ENCODE peak calls at places on chromosome 7, in five cellular contexts. U is heart right ventricle; Q is mesendoderm; Z is CD8-positive, alpha-beta memory T cell; I is H7. H is an unnamed sample. For H3K27me3, the result is how much of the 10 kb centered on the place peaks cover.

GRCh38 chr7:14769261-14769660 is 133.3 kb downstream of the DGKB start:
- DNase-seq in U (no peak), Q (no peak), Z (no peak), I (no peak), H (no peak)

GRCh38 chr7:65974191-65974801 is 7.7 kb downstream of the GUSB start:
- DNase-seq in U (no peak), Q (no peak), Z (no peak), I (no peak), H (no peak)

GRCh38 chr7:38950309-38950708 is 27.4 kb upstream of the POU6F2 start:
- DNase-seq in U (no peak), Q (no peak), Z (no peak), I (no peak), H (no peak)

GRCh38 chr7:99374121-99375064 is at the start of gene ARPC1B:
- DNase-seq in U (peak), Q (peak), Z (peak), I (peak), H (peak)

GRCh38 chr7:125814030-125814535 is 884.5 kb upstream of the POT1 start:
- DNase-seq in U (no peak), Q (no peak), Z (no peak), I (no peak), H (no peak)

GRCh38 chr7:157003445-157004049 is 6.9 kb downstream of the MNX1 start:
- DNase-seq in U (no peak), Q (peak), Z (no peak), I (peak), H (peak)

GRCh38 chr7:143013473-143013872 is 13.5 kb downstream of the OR9A2 start:
- DNase-seq in U (no peak), Q (no peak), Z (no peak), I (no peak), H (no peak)

GRCh38 chr7:117937049-117937448 is 63.8 kb upstream of the CTTNBP2 start:
- DNase-seq in U (no peak), Q (no peak), Z (no peak), I (no peak), H (no peak)

GRCh38 chr7:464177-464711 is 55.4 kb downstream of the PDGFA start:
- DNase-seq in U (no peak), Q (no peak), Z (no peak), I (no peak), H (no peak)

GRCh38 chr7:107993879-107994278 is 9.1 kb downstream of the LAMB1 start:
- DNase-seq in U (no peak), Q (no peak), Z (no peak), I (no peak), H (no peak)

GRCh38 chr7:147432068-147432467 is 1158.5 kb upstream of the C7orf33 start:
- DNase-seq in U (no peak), Q (peak), Z (no peak), I (peak), H (no peak)

GRCh38 chr7:123260428-123260960 is 60.7 kb upstream of the SLC13A1 start:
- DNase-seq in U (no peak), Q (no peak), Z (no peak), I (peak), H (no peak)

GRCh38 chr7:152481082-152481481 is 45.3 kb upstream of the KMT2C start:
- DNase-seq in U (no peak), Q (no peak), Z (no peak), I (no peak), H (no peak)

GRCh38 chr7:377069-378040 is 87.4 kb downstream of the FOXL3 start:
- DNase-seq in U (no peak), Q (no peak), Z (no peak), I (peak), H (no peak)

GRCh38 chr7:17626215-17626614 is 314.1 kb downstream of the SNX13 start:
- DNase-seq in U (no peak), Q (no peak), Z (no peak), I (no peak), H (no peak)

GRCh38 chr7:110296321-110296720 is 794.6 kb upstream of the LRRN3 start:
- DNase-seq in U (no peak), Q (no peak), Z (no peak), I (no peak), H (no peak)

GRCh38 chr7:45176886-45177731 is 19.5 kb downstream of the RAMP3 start:
- DNase-seq in U (no peak), Q (no peak), Z (no peak), I (peak), H (no peak)

GRCh38 chr7:28621369-28621807 is 209.1 kb downstream of the CREB5 start:
- DNase-seq in U (no peak), Q (no peak), Z (no peak), I (no peak), H (no peak)

GRCh38 chr7:84294391-84294790 is 99.8 kb upstream of the SEMA3A start:
- DNase-seq in U (no peak), Q (no peak), Z (no peak), I (no peak), H (no peak)

GRCh38 chr7:106568680-106569499 is 92.1 kb downstream of the CCDC71L start:
- DNase-seq in U (no peak), Q (peak), Z (no peak), I (no peak), H (no peak)

GRCh38 chr7:79341902-79342301 is 111.6 kb downstream of the MAGI2 start:
- DNase-seq in U (no peak), Q (no peak), Z (no peak), I (no peak), H (no peak)

GRCh38 chr7:51224811-51225581 is 91.6 kb downstream of the COBL start:
- DNase-seq in U (no peak), Q (peak), Z (no peak), I (peak), H (no peak)

GRCh38 chr7:137195996-137196395 is 147.5 kb downstream of the PTN start:
- DNase-seq in U (no peak), Q (no peak), Z (no peak), I (no peak), H (no peak)

GRCh38 chr7:137080516-137081203 is 212.2 kb downstream of the CHRM2 start:
- DNase-seq in U (no peak), Q (no peak), Z (no peak), I (no peak), H (no peak)

GRCh38 chr7:139776486-139777303 is 1.1 kb downstream of the HIPK2 start:
- DNase-seq in U (no peak), Q (peak), Z (peak), I (peak), H (no peak)

GRCh38 chr7:5423844-5424688 is 432 bp upstream of the TNRC18 start:
- DNase-seq in U (peak), Q (peak), Z (peak), I (peak), H (peak)

GRCh38 chr7:138630059-138630610 is 71.0 kb downstream of the SVOPL start:
- DNase-seq in U (no peak), Q (no peak), Z (no peak), I (no peak), H (no peak)

GRCh38 chr7:8146156-8146555 is 115.8 kb downstream of the ICA1 start:
- DNase-seq in U (no peak), Q (no peak), Z (no peak), I (no peak), H (no peak)

GRCh38 chr7:90626011-90626410 is 29.9 kb downstream of the CDK14 start:
- DNase-seq in U (no peak), Q (peak), Z (no peak), I (no peak), H (no peak)

GRCh38 chr7:39022796-39023195 is 45.1 kb downstream of the POU6F2 start:
- DNase-seq in U (no peak), Q (no peak), Z (no peak), I (no peak), H (no peak)

GRCh38 chr7:93171606-93172226 is 23.5 kb upstream of the SAMD9L start:
- DNase-seq in U (no peak), Q (no peak), Z (no peak), I (no peak), H (no peak)

GRCh38 chr7:46174192-46174572 is 253.1 kb upstream of the IGFBP3 start:
- DNase-seq in U (no peak), Q (no peak), Z (no peak), I (no peak), H (no peak)

GRCh38 chr7:151275813-151276577 is 27.5 kb upstream of the SMARCD3 start:
- DNase-seq in U (no peak), Q (peak), Z (no peak), I (peak), H (no peak)

GRCh38 chr7:14507617-14508016 is 394.9 kb downstream of the DGKB start:
- DNase-seq in U (no peak), Q (no peak), Z (no peak), I (no peak), H (no peak)

GRCh38 chr7:151248191-151249033 is at the start of gene SMARCD3:
- DNase-seq in U (peak), Q (peak), Z (peak), I (peak), H (peak)

GRCh38 chr7:77456711-77457110 is 40.6 kb upstream of the GSAP start:
- DNase-seq in U (no peak), Q (no peak), Z (no peak), I (no peak), H (no peak)

GRCh38 chr7:101728888-101729883 is 88.2 kb upstream of the CUX1 start:
- DNase-seq in U (no peak), Q (no peak), Z (no peak), I (no peak), H (no peak)

GRCh38 chr7:47485640-47486435 is 96.1 kb downstream of the TNS3 start:
- DNase-seq in U (peak), Q (no peak), Z (no peak), I (no peak), H (no peak)

GRCh38 chr7:47484457-47484856 is 97.5 kb downstream of the TNS3 start:
- DNase-seq in U (no peak), Q (no peak), Z (no peak), I (no peak), H (no peak)

GRCh38 chr7:47482013-47482761 is 99.7 kb downstream of the TNS3 start:
- DNase-seq in U (no peak), Q (peak), Z (no peak), I (no peak), H (peak)

GRCh38 chr7:47484923-47485639 is 96.8 kb downstream of the TNS3 start:
- DNase-seq in U (no peak), Q (no peak), Z (no peak), I (no peak), H (no peak)

GRCh38 chr7:47483604-47484273 is 98.2 kb downstream of the TNS3 start:
- DNase-seq in U (no peak), Q (peak), Z (no peak), I (no peak), H (no peak)
- H3K27me3 ChIP-seq in U (under half), Q (under half), Z (under half), I (under half), H (under half)

GRCh38 chr7:35257251-35258124 is 3.6 kb upstream of the TBX20 start:
- DNase-seq in U (peak), Q (peak), Z (no peak), I (peak), H (no peak)

GRCh38 chr7:35253680-35254495 is at the start of gene TBX20:
- DNase-seq in U (peak), Q (peak), Z (no peak), I (peak), H (no peak)

GRCh38 chr7:35254496-35255416 is 856 bp upstream of the TBX20 start:
- DNase-seq in U (peak), Q (peak), Z (no peak), I (no peak), H (no peak)

GRCh38 chr7:35255909-35256876 is 2.3 kb upstream of the TBX20 start:
- DNase-seq in U (no peak), Q (peak), Z (no peak), I (peak), H (no peak)

DNA sequence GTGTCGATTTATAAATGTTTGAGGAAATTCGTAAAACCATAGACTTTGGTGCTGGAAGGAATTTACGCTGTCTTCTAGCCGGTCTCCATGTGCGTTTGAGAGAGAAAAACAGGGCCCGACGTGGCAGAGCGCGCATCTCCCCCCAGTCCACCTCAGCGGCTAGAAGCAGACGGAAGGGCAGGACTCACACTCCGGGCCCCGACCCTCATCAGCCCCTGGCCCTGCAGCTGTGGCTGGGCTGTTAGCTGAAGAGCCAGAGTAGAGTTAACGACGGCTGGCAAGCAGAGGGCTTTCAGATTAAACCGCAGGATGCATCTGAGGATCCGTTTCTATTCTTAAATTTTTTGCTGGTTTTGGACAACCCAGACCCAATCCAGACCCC is 1.5 kb upstream of the TBX20 start:
- DNase-seq in U (no peak), Q (peak), Z (no peak), I (peak), H (no peak)
- H3K27me3 ChIP-seq in U (half or more), Q (half or more), Z (half or more), I (half or more), H (under half)

GRCh38 chr7:1592299-1592842 is 22.5 kb upstream of the PSMG3 start:
- DNase-seq in U (no peak), Q (no peak), Z (no peak), I (peak), H (no peak)
- H3K27me3 ChIP-seq in U (under half), Q (under half), Z (under half), I (under half), H (under half)

GRCh38 chr7:103446046-103446520 is at the start of gene SLC26A5:
- DNase-seq in U (no peak), Q (peak), Z (no peak), I (peak), H (no peak)

GRCh38 chr7:103445228-103446020 is 583 bp downstream of the SLC26A5 start:
- DNase-seq in U (no peak), Q (peak), Z (no peak), I (peak), H (no peak)

GRCh38 chr7:103447073-103447960 is 1.3 kb upstream of the SLC26A5 start:
- DNase-seq in U (no peak), Q (peak), Z (no peak), I (peak), H (no peak)
- H3K27me3 ChIP-seq in U (half or more), Q (under half), Z (under half), I (under half), H (under half)

GRCh38 chr7:96989241-96989858 is 16.0 kb upstream of the DLX6 start:
- DNase-seq in U (no peak), Q (peak), Z (no peak), I (peak), H (no peak)

GRCh38 chr7:96987719-96988118 is 17.6 kb upstream of the DLX6 start:
- DNase-seq in U (no peak), Q (no peak), Z (no peak), I (no peak), H (no peak)

GRCh38 chr7:96992624-96993452 is 12.5 kb upstream of the DLX6 start:
- DNase-seq in U (no peak), Q (peak), Z (no peak), I (peak), H (no peak)

GRCh38 chr7:96991850-96992623 is 13.3 kb upstream of the DLX6 start:
- DNase-seq in U (no peak), Q (peak), Z (no peak), I (peak), H (no peak)

GRCh38 chr7:96989859-96990317 is 15.5 kb upstream of the DLX6 start:
- DNase-seq in U (no peak), Q (no peak), Z (no peak), I (no peak), H (no peak)
- H3K27me3 ChIP-seq in U (half or more), Q (under half), Z (under half), I (half or more), H (under half)

DNA sequence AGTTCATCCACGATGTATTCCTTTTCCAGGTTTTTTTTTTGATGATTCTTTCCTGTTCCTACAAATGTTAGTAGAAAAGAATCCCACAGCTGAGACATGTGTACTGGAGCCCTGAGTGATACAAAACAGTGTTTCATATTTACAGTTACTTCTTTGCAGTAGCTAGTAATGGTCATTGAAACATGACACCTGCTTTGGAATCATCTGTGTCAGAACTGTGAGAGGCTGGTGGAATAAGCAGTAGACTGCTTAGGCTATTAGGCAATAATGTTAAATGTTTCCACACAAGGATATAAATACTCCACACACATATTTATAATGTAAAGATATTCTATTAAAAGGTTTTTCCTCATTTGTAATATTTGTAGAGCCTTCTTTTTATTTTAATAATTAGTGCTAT is 394.0 kb downstream of the THSD7A start:
- DNase-seq in U (no peak), Q (no peak), Z (no peak), I (no peak), H (no peak)
- H3K27me3 ChIP-seq in U (under half), Q (under half), Z (under half), I (under half), H (under half)

GRCh38 chr7:32381024-32381601 is 109.1 kb downstream of the LSM5 start:
- DNase-seq in U (no peak), Q (peak), Z (no peak), I (peak), H (no peak)
- H3K27me3 ChIP-seq in U (under half), Q (under half), Z (under half), I (under half), H (under half)

GRCh38 chr7:27131390-27131819 is 848 bp upstream of the HOXA4 start:
- DNase-seq in U (no peak), Q (no peak), Z (no peak), I (peak), H (no peak)
- H3K27me3 ChIP-seq in U (half or more), Q (half or more), Z (under half), I (half or more), H (under half)

H was measured in ascending aorta.